ENCODE peak calls at places on chromosomes 11 and 22, in ten cellular contexts. S is K562, X is NB4, W is IMR-90, L is HCT116, F is suprapubic skin, T is transverse colon, P is prostate gland, U is HepG2, C is body of pancreas. Z is an unnamed sample.

GRCh38 chr11:97259884-97260283 is 870.1 kb downstream of the JRKL start:
- DNase-seq in U (no peak), S (no peak), W (no peak), F (no peak), C (no peak), X (no peak), T (no peak), P (no peak), L (no peak), Z (no peak)

GRCh38 chr22:39308614-39309363 is 10.6 kb downstream of the RPL3 start:
- DNase-seq in X (peak), T (peak), C (peak), W (peak), P (no peak), F (peak), U (no peak), S (peak), L (peak), Z (peak)

GRCh38 chr11:6377902-6378694 is 12.2 kb upstream of the SMPD1 start:
- DNase-seq in F (no peak), U (no peak), S (no peak), L (no peak), C (no peak), W (no peak), T (no peak), X (peak), P (no peak), Z (no peak)

GRCh38 chr22:29394931-29395581 is 6.7 kb upstream of the AP1B1 start:
- DNase-seq in L (peak), F (peak), T (peak), U (peak), W (peak), P (peak), X (peak), C (peak), S (peak), Z (peak)

GRCh38 chr11:126452256-126452655 is 96.8 kb downstream of the ST3GAL4 start:
- DNase-seq in F (no peak), S (no peak), C (no peak), X (no peak), W (no peak), L (no peak), U (no peak), T (no peak), P (no peak), Z (no peak)

GRCh38 chr11:117814766-117815261 is 9.7 kb downstream of the FXYD2 start:
- DNase-seq in C (peak), F (peak), T (peak), S (peak), L (no peak), P (peak), U (peak), X (peak), W (no peak), Z (peak)

GRCh38 chr11:61972796-61973602 is 5.6 kb upstream of the FTH1 start:
- DNase-seq in P (peak), C (peak), U (peak), F (peak), L (no peak), W (peak), T (no peak), X (no peak), S (no peak), Z (no peak)

GRCh38 chr22:33658775-33659174 is 261.5 kb downstream of the LARGE1 start:
- DNase-seq in U (no peak), S (no peak), L (no peak), W (peak), P (peak), F (peak), C (peak), T (no peak), X (peak), Z (peak)

GRCh38 chr11:115939726-115940421 is 435.7 kb upstream of the CADM1 start:
- DNase-seq in W (no peak), C (no peak), P (no peak), S (no peak), F (no peak), T (peak), X (no peak), U (no peak), L (no peak), Z (no peak)

GRCh38 chr11:65436412-65437032 is 13.9 kb downstream of the NEAT1 start:
- DNase-seq in C (no peak), W (peak), U (no peak), F (peak), T (peak), P (peak), X (no peak), L (no peak), S (peak), Z (no peak)

GRCh38 chr11:36345535-36346141 is 49.5 kb downstream of the PRR5L start:
- DNase-seq in P (no peak), S (no peak), U (no peak), X (no peak), L (no peak), T (peak), F (no peak), C (no peak), W (no peak), Z (no peak)

GRCh38 chr22:41873391-41873790 is 40.5 kb downstream of the SREBF2 start:
- DNase-seq in W (no peak), T (no peak), P (no peak), C (no peak), U (no peak), F (no peak), L (no peak), X (no peak), S (no peak), Z (no peak)

GRCh38 chr22:41021655-41022454 is 70.5 kb upstream of the EP300 start:
- DNase-seq in W (peak), S (peak), P (peak), X (peak), L (peak), T (peak), U (peak), F (peak), C (peak), Z (peak)

GRCh38 chr11:65223031-65223430 is 38.7 kb upstream of the POLA2 start:
- DNase-seq in F (no peak), X (no peak), S (no peak), L (no peak), W (no peak), U (no peak), P (no peak), T (no peak), C (no peak), Z (no peak)

GRCh38 chr11:35324981-35325380 is 94.4 kb downstream of the SLC1A2 start:
- DNase-seq in X (no peak), W (peak), P (no peak), T (no peak), S (no peak), F (no peak), L (no peak), C (no peak), U (no peak), Z (no peak)

GRCh38 chr22:35023692-35024363 is 42.1 kb upstream of the ISX start:
- DNase-seq in C (peak), L (peak), P (peak), X (peak), W (no peak), T (peak), F (peak), U (no peak), S (peak), Z (peak)

GRCh38 chr11:105100206-105100605 is 39.4 kb downstream of the CARD18 start:
- DNase-seq in P (no peak), W (no peak), C (no peak), S (no peak), F (no peak), U (no peak), X (no peak), L (no peak), T (no peak), Z (no peak)

GRCh38 chr11:125418396-125418795 is 77.7 kb downstream of the FEZ1 start:
- DNase-seq in U (no peak), L (no peak), C (no peak), P (no peak), F (no peak), X (no peak), S (no peak), W (no peak), T (no peak), Z (no peak)

GRCh38 chr11:61329871-61330270 is 3.0 kb downstream of the DDB1 start:
- DNase-seq in L (no peak), C (no peak), W (no peak), X (no peak), F (no peak), S (no peak), P (no peak), T (no peak), U (no peak), Z (no peak)

GRCh38 chr22:48953830-48954229 is 873.8 kb downstream of the BRD1 start:
- DNase-seq in L (no peak), X (no peak), U (no peak), T (no peak), W (no peak), F (peak), C (no peak), P (peak), S (no peak), Z (peak)

GRCh38 chr11:108628326-108628725 is 34.8 kb upstream of the EXPH5 start:
- DNase-seq in L (no peak), S (no peak), F (no peak), P (no peak), X (no peak), U (no peak), W (no peak), C (no peak), T (no peak), Z (no peak)

GRCh38 chr11:63979426-63979825 is 5.0 kb downstream of the COX8A start:
- DNase-seq in U (no peak), X (no peak), F (no peak), P (no peak), W (no peak), C (no peak), L (no peak), S (no peak), T (no peak), Z (no peak)

GRCh38 chr11:63974259-63975143 is at the start of gene COX8A:
- DNase-seq in W (peak), X (peak), P (peak), S (peak), F (peak), U (peak), C (peak), T (peak), L (peak), Z (peak)

GRCh38 chr11:63978551-63979235 is 4.3 kb downstream of the COX8A start:
- DNase-seq in F (no peak), T (no peak), X (no peak), P (peak), U (no peak), S (no peak), C (no peak), L (no peak), W (no peak), Z (no peak)
- TF ChIP-seq POLR2A in F (no peak), T (no peak), X (no peak), P (no peak), U (no peak), S (no peak), C (no peak), L (no peak), W (no peak), Z (no peak)

DNA sequence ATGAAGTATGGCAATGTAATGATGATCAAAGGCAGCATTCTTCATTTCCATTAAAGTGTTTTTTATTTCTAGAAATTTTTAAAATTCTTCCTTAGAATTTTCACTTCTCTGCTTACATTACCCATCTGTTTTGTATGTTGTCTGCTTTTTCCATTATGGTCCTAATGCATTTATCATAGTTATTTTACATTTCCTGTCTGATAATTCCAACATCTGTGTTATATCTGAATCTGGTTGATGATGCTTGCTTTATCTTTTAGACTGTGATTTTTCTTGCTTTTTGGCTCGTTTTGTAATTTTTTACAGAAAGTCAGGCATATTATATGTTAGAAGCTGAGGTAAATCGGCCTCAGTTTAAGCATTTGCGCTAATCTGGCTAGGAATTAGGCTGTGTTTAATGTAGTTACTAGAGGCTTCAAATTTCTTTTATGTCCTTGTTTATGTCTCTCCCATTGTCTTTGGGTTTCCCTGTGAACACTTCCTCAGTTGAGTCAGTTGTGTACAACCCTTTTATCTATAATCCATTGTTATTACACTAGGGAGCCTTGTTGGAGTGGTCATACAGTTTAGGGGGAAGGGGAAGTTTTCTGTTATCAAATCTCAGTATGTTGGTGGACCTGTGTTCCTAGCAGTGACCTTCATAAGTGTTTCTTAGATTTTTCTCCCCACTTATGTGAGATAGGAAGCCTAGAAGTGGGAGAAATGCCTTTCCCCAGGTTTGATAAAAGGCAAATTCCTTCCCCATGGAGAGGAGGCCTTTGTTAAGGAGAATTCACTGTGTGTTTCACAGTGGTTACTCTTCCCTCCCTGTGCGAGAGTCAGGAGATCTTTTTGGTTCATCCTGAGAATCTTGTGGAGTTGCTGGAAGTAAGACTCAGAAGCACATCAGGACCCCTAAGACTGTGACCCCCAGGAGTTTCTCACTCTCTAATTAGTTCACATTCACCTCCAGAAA is 437.5 kb downstream of the INSC start:
- DNase-seq in X (no peak), T (no peak), F (no peak), U (no peak), C (no peak), L (no peak), P (no peak), W (no peak), S (no peak), Z (no peak)
- H3K4me3 ChIP-seq in X (no peak), T (no peak), F (no peak), U (no peak), C (no peak), L (no peak), P (no peak), W (no peak), S (no peak), Z (no peak)

DNA sequence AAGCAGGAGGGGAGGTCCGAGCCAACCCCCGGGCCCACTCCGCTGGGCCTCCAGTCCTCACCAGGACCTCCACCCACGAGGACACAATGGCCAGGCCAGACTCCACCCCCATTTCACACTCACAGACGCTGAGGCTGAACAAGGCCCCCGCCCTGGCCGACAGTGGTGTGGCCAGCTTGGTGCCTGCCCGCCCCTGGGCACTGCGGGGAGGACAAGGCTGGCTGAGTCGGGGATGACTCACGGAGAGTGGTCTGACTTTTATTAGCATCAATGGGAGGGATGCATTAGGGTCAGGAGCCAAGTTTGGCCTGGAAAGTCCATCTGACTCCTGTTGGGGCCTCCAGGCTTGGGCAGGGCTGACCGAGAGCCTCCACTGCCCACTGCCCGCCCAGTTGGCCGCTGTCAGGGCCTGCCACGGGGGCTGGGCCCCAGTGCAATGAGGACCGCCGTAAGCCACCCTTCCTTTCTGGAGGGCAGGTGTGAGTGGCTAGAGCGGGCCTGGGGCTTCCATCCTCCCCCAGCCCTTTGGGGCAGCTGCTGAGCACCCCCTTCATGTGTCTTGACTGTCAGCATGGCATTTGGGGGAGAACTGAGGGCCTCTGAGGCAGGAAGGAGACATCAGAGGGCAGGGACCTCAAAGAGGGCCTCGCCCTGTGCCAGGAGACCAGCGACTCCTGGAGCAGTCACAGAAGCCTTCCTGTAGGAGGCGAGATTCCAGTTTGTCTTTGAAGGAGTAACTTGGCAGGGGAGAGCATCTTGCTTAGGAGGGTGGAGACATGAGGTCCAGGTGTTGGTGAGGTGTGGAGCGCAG is 10.6 kb downstream of the TSPAN32 start:
- DNase-seq in C (peak), S (no peak), P (no peak), U (no peak), T (no peak), L (no peak), W (peak), X (peak), F (peak), Z (no peak)
- TF ChIP-seq POLR2A in C (no peak), S (no peak), P (no peak), U (no peak), T (no peak), L (no peak), W (no peak), X (peak), F (no peak), Z (no peak)

GRCh38 chr11:12092714-12093113 is 17.7 kb upstream of the MICAL2 start:
- DNase-seq in S (no peak), U (no peak), T (no peak), L (no peak), W (no peak), X (no peak), C (no peak), P (no peak), F (peak), Z (peak)
- H3K4me3 ChIP-seq in S (no peak), U (no peak), T (no peak), L (no peak), W (no peak), X (no peak), C (no peak), P (no peak), F (no peak), Z (no peak)

DNA sequence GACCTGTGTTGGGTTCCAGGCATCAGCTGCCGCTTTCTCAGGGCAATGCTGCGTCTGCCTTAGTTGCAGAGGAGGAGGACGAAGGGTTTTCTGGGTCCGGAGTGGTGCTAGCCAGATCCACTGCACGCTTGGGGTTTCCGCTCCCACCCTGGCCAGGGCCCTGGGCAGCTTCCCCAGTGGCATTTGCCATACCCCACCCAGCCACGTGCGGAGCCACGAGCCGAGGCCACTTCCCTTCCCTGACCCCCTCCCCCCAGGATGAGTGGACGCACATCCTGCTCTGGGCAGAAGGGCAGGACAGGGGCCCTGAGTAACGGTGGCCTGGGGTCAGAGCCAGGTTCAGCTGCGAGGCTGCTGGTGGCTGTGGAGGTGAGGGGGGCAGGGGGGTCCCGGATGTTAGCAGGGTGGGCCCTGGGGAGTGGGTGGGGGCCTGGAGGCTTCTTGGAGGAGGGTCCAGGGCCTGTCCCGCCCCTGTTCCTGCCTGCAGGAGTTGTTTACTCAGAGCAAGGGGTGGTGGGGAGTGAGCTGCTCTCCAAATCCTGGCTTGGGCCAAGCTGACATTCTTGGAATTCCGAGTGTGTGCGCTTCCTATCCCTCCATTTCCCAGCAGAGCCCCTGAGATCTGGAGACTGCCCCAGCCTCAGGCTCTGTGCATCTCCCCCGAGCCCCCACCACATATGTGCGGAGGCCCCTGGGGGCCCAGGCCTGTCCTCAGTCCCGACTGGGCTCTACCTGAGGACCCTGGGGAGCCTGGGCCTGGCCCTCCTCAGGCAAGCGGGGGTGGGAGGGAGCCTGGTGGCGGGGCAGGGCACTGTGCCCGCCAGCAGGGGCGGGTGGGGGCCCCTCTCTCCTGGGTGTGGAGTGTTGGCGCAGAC is 1.4 kb downstream of the TSPAN4 start:
- DNase-seq in X (no peak), P (peak), S (peak), L (no peak), U (peak), W (peak), C (peak), F (peak), T (peak), Z (peak)
- TF ChIP-seq POLR2A in X (no peak), P (peak), S (no peak), L (no peak), U (peak), W (peak), C (peak), F (no peak), T (peak), Z (no peak)

GRCh38 chr11:120563698-120564572 is 52.4 kb downstream of the GRIK4 start:
- DNase-seq in S (no peak), L (no peak), T (no peak), W (no peak), U (no peak), P (no peak), F (no peak), X (peak), C (peak), Z (peak)

GRCh38 chr11:120568572-120569307 is 57.2 kb downstream of the GRIK4 start:
- DNase-seq in T (no peak), L (peak), W (no peak), P (no peak), U (no peak), S (no peak), X (no peak), C (no peak), F (peak), Z (no peak)

GRCh38 chr11:120564573-120565301 is 53.2 kb downstream of the GRIK4 start:
- DNase-seq in F (no peak), U (no peak), P (no peak), L (no peak), C (peak), X (peak), T (no peak), S (peak), W (peak), Z (peak)

GRCh38 chr11:120565436-120566155 is 54.0 kb downstream of the GRIK4 start:
- DNase-seq in T (no peak), X (no peak), W (no peak), C (no peak), S (no peak), L (no peak), F (no peak), P (no peak), U (no peak), Z (peak)

GRCh38 chr11:120566176-120566575 is 54.6 kb downstream of the GRIK4 start:
- DNase-seq in P (no peak), W (peak), C (no peak), X (no peak), U (no peak), S (no peak), T (no peak), F (no peak), L (peak), Z (no peak)
- H3K4me3 ChIP-seq in P (no peak), W (no peak), C (no peak), X (no peak), U (no peak), S (no peak), T (no peak), F (no peak), L (no peak), Z (no peak)

Z was measured in lower leg skin.